ENCODE peak calls at places on chromosomes 13 and 19, in five cellular contexts. F, E, A, Q and V are unnamed samples.

GRCh38 chr19:33821871-33822270 is 25.2 kb downstream of the KCTD15 start:
- DNase-seq in F (peak), E (no peak), A (no peak), Q (no peak), V (peak)

GRCh38 chr19:4705413-4706131 is 18.1 kb downstream of the DPP9 start:
- DNase-seq in F (no peak), E (no peak), A (no peak), Q (no peak), V (no peak)

GRCh38 chr19:6260376-6260775 is 19.4 kb downstream of the MLLT1 start:
- DNase-seq in F (peak), E (no peak), A (no peak), Q (no peak), V (no peak)

GRCh38 chr19:664913-665443 is 2.0 kb upstream of the RNF126 start:
- DNase-seq in F (peak), E (peak), A (peak), Q (peak), V (peak)

GRCh38 chr13:82747948-82748347 is 1134.3 kb downstream of the SLITRK1 start:
- DNase-seq in F (no peak), E (no peak), A (no peak), Q (peak), V (no peak)

GRCh38 chr13:27079421-27079958 is 92.1 kb downstream of the USP12 start:
- DNase-seq in F (no peak), E (no peak), A (no peak), Q (peak), V (no peak)

GRCh38 chr19:15210323-15210774 is 9.6 kb upstream of the NOTCH3 start:
- DNase-seq in F (peak), E (peak), A (no peak), Q (no peak), V (peak)

GRCh38 chr19:45443462-45444317 is 20.0 kb upstream of the ERCC1 start:
- DNase-seq in F (peak), E (peak), A (peak), Q (peak), V (peak)

GRCh38 chr19:55250262-55251036 is 8.4 kb downstream of the PPP6R1 start:
- DNase-seq in F (peak), E (no peak), A (no peak), Q (no peak), V (no peak)

GRCh38 chr19:39160523-39160861 is 34.9 kb downstream of the PAK4 start:
- DNase-seq in F (no peak), E (no peak), A (no peak), Q (peak), V (no peak)

GRCh38 chr19:39345956-39346355 is 3.7 kb downstream of the SAMD4B start:
- DNase-seq in F (no peak), E (no peak), A (no peak), Q (no peak), V (no peak)

GRCh38 chr13:110915874-110916670 is 1.2 kb upstream of the ANKRD10 start:
- DNase-seq in F (no peak), E (no peak), A (no peak), Q (no peak), V (no peak)

GRCh38 chr19:6735181-6735891 is 2.0 kb downstream of the GPR108 start:
- DNase-seq in F (peak), E (no peak), A (no peak), Q (no peak), V (no peak)

GRCh38 chr13:50678464-50679162 is 164.9 kb downstream of the DLEU7 start:
- DNase-seq in F (no peak), E (no peak), A (no peak), Q (peak), V (no peak)

GRCh38 chr19:15495151-15495550 is 13.2 kb upstream of the CYP4F22 start:
- DNase-seq in F (no peak), E (peak), A (no peak), Q (no peak), V (no peak)

DNA sequence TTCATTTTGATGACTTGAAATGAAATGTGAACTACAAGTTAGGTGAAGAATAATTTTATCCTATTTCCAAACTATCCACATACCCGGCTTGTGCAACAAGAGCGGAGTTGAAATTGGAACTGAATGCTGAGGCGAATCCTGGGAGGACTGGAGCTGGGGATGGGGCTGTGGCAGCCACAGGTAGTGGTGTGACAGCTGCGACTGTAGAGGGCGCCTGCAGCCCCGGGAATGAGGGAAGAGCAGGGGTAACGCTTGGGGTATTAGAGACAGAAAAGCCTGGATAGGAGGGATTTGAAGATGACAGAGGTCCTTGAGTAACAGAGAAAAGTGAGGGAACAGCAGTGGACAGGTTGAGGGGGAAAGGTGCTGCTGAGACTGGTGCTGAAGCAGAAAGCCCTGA is 22.0 kb upstream of the STOML3 start:
- DNase-seq in F (no peak), E (no peak), A (no peak), Q (no peak), V (no peak)
- TF ChIP-seq CTCF in F (no peak), E (no peak), A (no peak), Q (no peak), V (no peak)

GRCh38 chr19:28008695-28009094 is 1204.3 kb downstream of the UQCRFS1 start:
- DNase-seq in F (no peak), E (no peak), A (no peak), Q (no peak), V (no peak)

GRCh38 chr19:28014821-28015405 is 1198.0 kb downstream of the UQCRFS1 start:
- DNase-seq in F (no peak), E (no peak), A (no peak), Q (no peak), V (no peak)

GRCh38 chr19:28009696-28010095 is 1203.3 kb downstream of the UQCRFS1 start:
- DNase-seq in F (no peak), E (no peak), A (no peak), Q (no peak), V (no peak)

GRCh38 chr19:28010656-28011055 is 1202.3 kb downstream of the UQCRFS1 start:
- DNase-seq in F (no peak), E (no peak), A (no peak), Q (no peak), V (no peak)

DNA sequence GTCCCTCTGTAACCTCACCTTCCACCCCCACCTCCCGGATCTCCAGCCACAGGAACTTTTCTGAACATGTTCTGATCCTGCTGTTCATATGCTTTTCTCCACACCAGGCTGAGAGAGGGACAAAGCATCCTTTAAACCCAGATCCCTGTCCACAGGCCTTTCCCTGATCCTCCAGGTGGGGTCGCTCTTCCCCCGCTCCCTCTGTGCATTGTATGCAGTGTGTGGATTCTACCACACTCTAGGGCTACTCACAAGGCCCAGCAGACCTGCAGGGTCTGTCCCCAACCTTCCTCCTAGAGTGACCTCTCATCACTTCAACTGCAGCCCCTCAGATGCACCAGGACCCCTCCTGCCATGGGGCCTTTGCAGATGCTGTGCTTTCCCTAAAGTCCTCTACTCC is 1200.6 kb downstream of the UQCRFS1 start:
- DNase-seq in F (no peak), E (no peak), A (no peak), Q (no peak), V (no peak)
- TF ChIP-seq CTCF in F (no peak), E (no peak), A (no peak), Q (no peak), V (no peak)

GRCh38 chr13:94192576-94192975 is 286.9 kb downstream of the DCT start:
- DNase-seq in F (no peak), E (no peak), A (no peak), Q (no peak), V (no peak)
- TF ChIP-seq CTCF in F (peak), E (peak), A (no peak), Q (peak), V (peak)

GRCh38 chr19:1865172-1866010 is 2.0 kb upstream of the KLF16 start:
- DNase-seq in F (no peak), E (no peak), A (no peak), Q (no peak), V (no peak)

GRCh38 chr19:1862424-1863307 is 713 bp downstream of the KLF16 start:
- DNase-seq in F (no peak), E (no peak), A (peak), Q (no peak), V (no peak)

GRCh38 chr19:1863308-1863637 is at the start of gene KLF16:
- DNase-seq in F (no peak), E (no peak), A (no peak), Q (no peak), V (no peak)

GRCh38 chr19:1863638-1864479 is 480 bp upstream of the KLF16 start:
- DNase-seq in F (peak), E (peak), A (peak), Q (peak), V (peak)

DNA sequence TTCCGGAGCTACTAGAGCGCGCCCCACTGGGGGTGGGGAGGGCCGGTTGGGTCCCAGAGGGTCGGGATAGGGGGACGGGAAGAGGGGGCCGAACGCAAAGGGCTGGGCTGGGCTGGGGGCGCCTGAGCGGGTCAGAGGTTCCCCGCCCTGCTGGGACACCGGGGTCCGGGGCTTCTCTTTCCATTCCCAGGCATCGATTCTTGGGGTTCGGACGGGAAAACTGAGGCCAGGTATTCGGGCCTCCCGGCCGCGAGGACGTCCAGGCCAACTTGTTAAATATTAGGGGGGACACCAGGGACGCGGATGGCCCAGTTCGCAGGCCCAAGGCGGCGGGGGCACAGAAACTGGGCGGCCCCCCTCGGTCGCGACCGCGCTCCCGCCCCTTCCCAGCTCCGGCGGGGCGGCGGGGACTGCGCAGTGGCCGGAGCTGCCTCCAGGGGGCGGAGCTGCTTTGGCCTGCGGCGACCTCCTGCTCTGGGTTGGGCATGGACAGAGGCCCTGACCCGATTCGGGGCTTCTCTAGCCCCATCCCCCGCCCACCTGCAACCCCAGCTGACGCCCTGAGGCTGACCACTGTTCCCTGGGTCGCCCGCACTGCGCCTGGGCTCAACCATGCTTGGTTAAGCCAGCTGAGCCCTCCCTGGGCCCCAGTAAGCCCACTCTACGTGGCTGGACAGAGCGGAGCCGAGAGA is 1.2 kb upstream of the KLF16 start:
- DNase-seq in F (peak), E (peak), A (peak), Q (no peak), V (peak)
- TF ChIP-seq CTCF in F (peak), E (peak), A (peak), Q (peak), V (peak)

GRCh38 chr19:43406297-43406696 is 8.4 kb upstream of the TEX101 start:
- DNase-seq in F (no peak), E (no peak), A (no peak), Q (no peak), V (no peak)

GRCh38 chr19:43407416-43408005 is 7.2 kb upstream of the TEX101 start:
- DNase-seq in F (no peak), E (no peak), A (no peak), Q (no peak), V (no peak)

GRCh38 chr19:43412441-43412840 is 2.2 kb upstream of the TEX101 start:
- DNase-seq in F (no peak), E (no peak), A (no peak), Q (no peak), V (no peak)

GRCh38 chr19:43409415-43409814 is 5.3 kb upstream of the TEX101 start:
- DNase-seq in F (no peak), E (no peak), A (no peak), Q (no peak), V (no peak)

GRCh38 chr19:43408043-43408442 is 6.6 kb upstream of the TEX101 start:
- DNase-seq in F (no peak), E (no peak), A (no peak), Q (no peak), V (no peak)
- TF ChIP-seq CTCF in F (no peak), E (no peak), A (no peak), Q (no peak), V (no peak)